ENCODE peak calls at places on chromosomes 11 and 22, in nine cellular contexts. One of them, this sample, is unnamed.

GRCh38 chr22:37860796-37861421 is 11.7 kb downstream of the EIF3L start:
- DNase-seq in PC-9: no peak
- DNase-seq in activated T-helper 1 cell treated with Interleukin-2 at 50 U/mL for 16 hours: no peak
- DNase-seq in stimulated activated CD4-positive, alpha-beta T cell treated with anti-CD3 and anti-CD28 coated beads, Interleukin-15, amount 100 ng/mL, for 48 hours: no peak
- DNase-seq in pancreas: peak
- DNase-seq in HuH-7.5: no peak
- DNase-seq in mucosa of descending colon: no peak
- DNase-seq in substantia nigra: no peak
- DNase-seq in A172: no peak
- DNase-seq in this sample: no peak

GRCh38 chr22:42385691-42386090 is 46.5 kb downstream of the NFAM1 start:
- DNase-seq in mucosa of descending colon: no peak
- DNase-seq in A172: no peak
- DNase-seq in pancreas: no peak
- DNase-seq in substantia nigra: no peak
- DNase-seq in PC-9: no peak
- DNase-seq in HuH-7.5: no peak
- DNase-seq in activated T-helper 1 cell treated with Interleukin-2 at 50 U/mL for 16 hours: no peak
- DNase-seq in stimulated activated CD4-positive, alpha-beta T cell treated with anti-CD3 and anti-CD28 coated beads, Interleukin-15, amount 100 ng/mL, for 48 hours: no peak
- DNase-seq in this sample: no peak

GRCh38 chr11:108632041-108632440 is 32.8 kb upstream of the DDX10 start:
- DNase-seq in HuH-7.5: no peak
- DNase-seq in substantia nigra: no peak
- DNase-seq in pancreas: no peak
- DNase-seq in mucosa of descending colon: no peak
- DNase-seq in PC-9: no peak
- DNase-seq in activated T-helper 1 cell treated with Interleukin-2 at 50 U/mL for 16 hours: no peak
- DNase-seq in stimulated activated CD4-positive, alpha-beta T cell treated with anti-CD3 and anti-CD28 coated beads, Interleukin-15, amount 100 ng/mL, for 48 hours: no peak
- DNase-seq in A172: no peak
- DNase-seq in this sample: no peak

GRCh38 chr11:129980086-129980485 is 22.5 kb downstream of the PRDM10 start:
- DNase-seq in substantia nigra: no peak
- DNase-seq in A172: no peak
- DNase-seq in PC-9: no peak
- DNase-seq in pancreas: no peak
- DNase-seq in HuH-7.5: no peak
- DNase-seq in stimulated activated CD4-positive, alpha-beta T cell treated with anti-CD3 and anti-CD28 coated beads, Interleukin-15, amount 100 ng/mL, for 48 hours: no peak
- DNase-seq in activated T-helper 1 cell treated with Interleukin-2 at 50 U/mL for 16 hours: no peak
- DNase-seq in mucosa of descending colon: no peak
- DNase-seq in this sample: no peak

GRCh38 chr11:119205080-119205479 is 1.1 kb upstream of the CBL start:
- DNase-seq in HuH-7.5: no peak
- DNase-seq in substantia nigra: no peak
- DNase-seq in mucosa of descending colon: no peak
- DNase-seq in PC-9: no peak
- DNase-seq in pancreas: no peak
- DNase-seq in activated T-helper 1 cell treated with Interleukin-2 at 50 U/mL for 16 hours: no peak
- DNase-seq in A172: no peak
- DNase-seq in stimulated activated CD4-positive, alpha-beta T cell treated with anti-CD3 and anti-CD28 coated beads, Interleukin-15, amount 100 ng/mL, for 48 hours: no peak
- DNase-seq in this sample: no peak

GRCh38 chr11:47326198-47326597 is 26.3 kb downstream of the MYBPC3 start:
- DNase-seq in substantia nigra: no peak
- DNase-seq in pancreas: no peak
- DNase-seq in activated T-helper 1 cell treated with Interleukin-2 at 50 U/mL for 16 hours: no peak
- DNase-seq in PC-9: no peak
- DNase-seq in A172: no peak
- DNase-seq in HuH-7.5: no peak
- DNase-seq in mucosa of descending colon: no peak
- DNase-seq in stimulated activated CD4-positive, alpha-beta T cell treated with anti-CD3 and anti-CD28 coated beads, Interleukin-15, amount 100 ng/mL, for 48 hours: no peak
- DNase-seq in this sample: no peak

GRCh38 chr11:57279131-57279530 is 42.1 kb upstream of the APLNR start:
- DNase-seq in mucosa of descending colon: no peak
- DNase-seq in PC-9: no peak
- DNase-seq in activated T-helper 1 cell treated with Interleukin-2 at 50 U/mL for 16 hours: no peak
- DNase-seq in pancreas: no peak
- DNase-seq in A172: no peak
- DNase-seq in stimulated activated CD4-positive, alpha-beta T cell treated with anti-CD3 and anti-CD28 coated beads, Interleukin-15, amount 100 ng/mL, for 48 hours: no peak
- DNase-seq in HuH-7.5: no peak
- DNase-seq in substantia nigra: no peak
- DNase-seq in this sample: peak

GRCh38 chr22:39991164-39991860 is 3.4 kb upstream of the FAM83F start:
- DNase-seq in pancreas: no peak
- DNase-seq in mucosa of descending colon: no peak
- DNase-seq in PC-9: no peak
- DNase-seq in substantia nigra: no peak
- DNase-seq in A172: no peak
- DNase-seq in activated T-helper 1 cell treated with Interleukin-2 at 50 U/mL for 16 hours: no peak
- DNase-seq in stimulated activated CD4-positive, alpha-beta T cell treated with anti-CD3 and anti-CD28 coated beads, Interleukin-15, amount 100 ng/mL, for 48 hours: no peak
- DNase-seq in HuH-7.5: no peak
- DNase-seq in this sample: no peak

GRCh38 chr11:61709572-61709971 is 29.4 kb downstream of the DAGLA start:
- DNase-seq in substantia nigra: no peak
- DNase-seq in stimulated activated CD4-positive, alpha-beta T cell treated with anti-CD3 and anti-CD28 coated beads, Interleukin-15, amount 100 ng/mL, for 48 hours: no peak
- DNase-seq in pancreas: no peak
- DNase-seq in mucosa of descending colon: no peak
- DNase-seq in A172: no peak
- DNase-seq in PC-9: no peak
- DNase-seq in activated T-helper 1 cell treated with Interleukin-2 at 50 U/mL for 16 hours: no peak
- DNase-seq in HuH-7.5: no peak
- DNase-seq in this sample: no peak

GRCh38 chr11:61106296-61106695 is 4.0 kb downstream of the CD5 start:
- DNase-seq in mucosa of descending colon: no peak
- DNase-seq in PC-9: no peak
- DNase-seq in pancreas: no peak
- DNase-seq in stimulated activated CD4-positive, alpha-beta T cell treated with anti-CD3 and anti-CD28 coated beads, Interleukin-15, amount 100 ng/mL, for 48 hours: no peak
- DNase-seq in HuH-7.5: no peak
- DNase-seq in A172: no peak
- DNase-seq in activated T-helper 1 cell treated with Interleukin-2 at 50 U/mL for 16 hours: no peak
- DNase-seq in substantia nigra: no peak
- DNase-seq in this sample: no peak

GRCh38 chr22:20084547-20085413 is 4.7 kb downstream of the DGCR8 start:
- DNase-seq in mucosa of descending colon: peak
- DNase-seq in HuH-7.5: peak
- DNase-seq in pancreas: no peak
- DNase-seq in PC-9: no peak
- DNase-seq in activated T-helper 1 cell treated with Interleukin-2 at 50 U/mL for 16 hours: no peak
- DNase-seq in A172: no peak
- DNase-seq in stimulated activated CD4-positive, alpha-beta T cell treated with anti-CD3 and anti-CD28 coated beads, Interleukin-15, amount 100 ng/mL, for 48 hours: no peak
- DNase-seq in substantia nigra: no peak
- DNase-seq in this sample: peak

GRCh38 chr22:37802310-37803194 is 5.2 kb upstream of the GCAT start:
- DNase-seq in substantia nigra: no peak
- DNase-seq in PC-9: peak
- DNase-seq in mucosa of descending colon: peak
- DNase-seq in stimulated activated CD4-positive, alpha-beta T cell treated with anti-CD3 and anti-CD28 coated beads, Interleukin-15, amount 100 ng/mL, for 48 hours: no peak
- DNase-seq in pancreas: peak
- DNase-seq in HuH-7.5: peak
- DNase-seq in A172: no peak
- DNase-seq in activated T-helper 1 cell treated with Interleukin-2 at 50 U/mL for 16 hours: no peak
- DNase-seq in this sample: no peak

GRCh38 chr11:71474771-71475483 is 21.9 kb downstream of the NADSYN1 start:
- DNase-seq in PC-9: no peak
- DNase-seq in activated T-helper 1 cell treated with Interleukin-2 at 50 U/mL for 16 hours: no peak
- DNase-seq in HuH-7.5: no peak
- DNase-seq in stimulated activated CD4-positive, alpha-beta T cell treated with anti-CD3 and anti-CD28 coated beads, Interleukin-15, amount 100 ng/mL, for 48 hours: no peak
- DNase-seq in pancreas: no peak
- DNase-seq in A172: no peak
- DNase-seq in mucosa of descending colon: no peak
- DNase-seq in substantia nigra: no peak
- DNase-seq in this sample: no peak

GRCh38 chr11:106271686-106272085 is 194.2 kb downstream of the AASDHPPT start:
- DNase-seq in A172: no peak
- DNase-seq in mucosa of descending colon: no peak
- DNase-seq in stimulated activated CD4-positive, alpha-beta T cell treated with anti-CD3 and anti-CD28 coated beads, Interleukin-15, amount 100 ng/mL, for 48 hours: no peak
- DNase-seq in substantia nigra: no peak
- DNase-seq in activated T-helper 1 cell treated with Interleukin-2 at 50 U/mL for 16 hours: no peak
- DNase-seq in HuH-7.5: no peak
- DNase-seq in PC-9: no peak
- DNase-seq in pancreas: no peak
- DNase-seq in this sample: peak

This sample was measured in fibroblast of the aortic adventitia.